ENCODE peak calls at places on chromosomes 13 and 19, in nine cellular contexts. P is upper lobe of left lung, Q is heart left ventricle, I is transverse colon, S is testis, A is A549, Z is esophagus squamous epithelium, K is breast epithelium, B is IMR-90. C is an unnamed sample.

GRCh38 chr13:25971499-25972145 is 80.2 kb downstream of the SHISA2 start:
- DNase-seq in P (no peak), Q (no peak), I (no peak), S (no peak), A (no peak), Z (no peak), K (no peak), B (no peak), C (no peak)

GRCh38 chr13:99660101-99660500 is 158.8 kb downstream of the TM9SF2 start:
- DNase-seq in P (no peak), Q (no peak), I (no peak), S (no peak), A (no peak), Z (no peak), K (no peak), B (no peak), C (no peak)

GRCh38 chr13:45306966-45307365 is 34.0 kb downstream of the TPT1 start:
- DNase-seq in P (no peak), Q (no peak), I (no peak), S (no peak), A (no peak), Z (no peak), K (no peak), B (no peak), C (no peak)

GRCh38 chr19:10686661-10687517 is 14.3 kb upstream of the QTRT1 start:
- DNase-seq in P (no peak), Q (peak; percentile 73), I (no peak), S (peak; percentile 54), A (no peak), Z (no peak), K (no peak), B (peak; percentile 28), C (no peak)

GRCh38 chr13:79799049-79799448 is 318.1 kb downstream of the NDFIP2 start:
- DNase-seq in P (no peak), Q (no peak), I (no peak), S (no peak), A (no peak), Z (no peak), K (no peak), B (no peak), C (no peak)

GRCh38 chr13:103430368-103430767 is 364.2 kb upstream of the SLC10A2 start:
- DNase-seq in P (no peak), Q (no peak), I (no peak), S (no peak), A (no peak), Z (no peak), K (no peak), B (no peak), C (no peak)

GRCh38 chr13:83168575-83168974 is 713.7 kb downstream of the SLITRK1 start:
- DNase-seq in P (no peak), Q (no peak), I (no peak), S (no peak), A (no peak), Z (no peak), K (no peak), B (peak; percentile 3), C (no peak)

GRCh38 chr13:21670006-21670882 is 629 bp upstream of the FGF9 start:
- DNase-seq in P (peak; percentile 50), Q (peak; percentile 84), I (peak; percentile 66), S (peak; percentile 49), A (peak; percentile 21), Z (no peak), K (no peak), B (peak; percentile 48), C (peak; percentile 74)

GRCh38 chr13:84265365-84265764 is 383.1 kb upstream of the SLITRK1 start:
- DNase-seq in P (no peak), Q (no peak), I (no peak), S (no peak), A (no peak), Z (no peak), K (no peak), B (no peak), C (no peak)
- TF ChIP-seq POLR2A in P (no peak), Q (no peak), I (no peak), S (no peak), A (no peak), Z (no peak), K (no peak), B (no peak), C (no peak)

GRCh38 chr19:55654323-55654832 is 457 bp upstream of the U2AF2 start:
- DNase-seq in P (peak; percentile 99), Q (peak; percentile 99), I (peak; percentile 99), S (peak; percentile 100), A (peak; percentile 90), Z (peak; percentile 96), K (peak; percentile 99), B (peak; percentile 99), C (peak; percentile 99)

GRCh38 chr19:55655648-55656040 is 809 bp downstream of the U2AF2 start:
- DNase-seq in P (no peak), Q (no peak), I (no peak), S (no peak), A (no peak), Z (no peak), K (no peak), B (no peak), C (no peak)

GRCh38 chr19:55654833-55655647 is at the start of gene U2AF2:
- DNase-seq in P (peak; percentile 95), Q (peak; percentile 99), I (peak; percentile 97), S (peak; percentile 97), A (peak; percentile 85), Z (peak; percentile 65), K (peak; percentile 97), B (peak; percentile 89), C (peak; percentile 95)

GRCh38 chr19:55652311-55653078 is 2.3 kb upstream of the U2AF2 start:
- DNase-seq in P (no peak), Q (peak; percentile 72), I (no peak), S (no peak), A (no peak), Z (no peak), K (no peak), B (no peak), C (no peak)

DNA sequence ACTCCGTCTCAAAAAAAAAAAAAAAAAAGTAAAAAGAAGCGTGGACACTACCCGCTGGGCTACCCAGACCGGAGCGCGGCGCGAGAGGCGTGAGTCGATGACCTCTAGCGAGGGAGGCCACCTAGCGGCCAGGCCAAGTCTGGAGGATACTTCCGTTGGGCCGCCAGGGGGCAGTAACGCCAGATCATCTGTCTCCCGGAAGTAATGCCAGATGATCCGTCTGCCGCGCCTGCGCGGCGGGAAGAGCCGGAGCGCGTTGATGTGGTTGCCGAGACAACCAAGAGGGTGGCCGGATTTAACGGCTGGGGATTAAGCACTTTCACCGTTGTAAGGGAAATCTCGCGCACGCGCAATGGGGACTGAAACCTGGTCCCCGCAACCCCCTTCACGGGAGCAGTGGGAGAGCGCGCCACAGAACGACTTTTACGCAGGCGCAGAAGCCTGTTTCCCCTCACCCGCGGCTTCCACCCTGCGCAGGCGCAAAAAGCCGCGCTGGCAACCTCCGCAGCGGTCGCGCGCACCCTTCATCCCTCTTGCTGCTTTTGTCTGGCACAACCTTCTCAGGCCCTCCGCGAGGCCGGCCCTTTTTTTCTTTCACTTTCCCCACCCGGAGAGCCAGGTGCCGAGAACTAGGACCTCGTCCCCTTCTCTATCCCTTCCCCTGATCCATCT is 1.0 kb upstream of the U2AF2 start:
- DNase-seq in P (peak; percentile 98), Q (peak; percentile 99), I (peak; percentile 99), S (peak; percentile 97), A (peak; percentile 98), Z (peak; percentile 89), K (peak; percentile 96), B (peak; percentile 99), C (peak; percentile 98)
- TF ChIP-seq POLR2A in P (peak; percentile 63), Q (no peak), I (peak; percentile 92), S (peak; percentile 18), A (peak; percentile 86), Z (peak; percentile 82), K (peak; percentile 96), B (peak; percentile 70), C (peak; percentile 85)

DNA sequence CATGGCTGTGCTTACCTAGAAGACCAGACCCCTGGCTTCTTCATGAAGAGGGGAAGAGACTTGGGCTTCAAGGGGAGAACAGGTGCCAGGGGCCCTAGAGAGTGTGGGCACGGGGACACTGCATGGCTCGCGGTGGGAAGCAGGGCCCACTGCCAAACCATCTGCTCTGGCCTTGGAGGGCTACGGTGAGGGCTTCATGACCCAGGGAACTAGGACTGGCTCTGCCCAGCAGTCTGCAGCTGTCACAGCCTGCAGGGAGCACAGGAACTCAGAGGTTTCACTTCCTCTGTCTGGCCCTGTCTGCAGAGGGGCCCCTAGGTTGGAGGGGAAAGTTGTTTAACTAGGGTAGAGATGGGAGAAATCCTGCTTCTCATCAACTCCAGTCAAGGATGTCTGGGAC is 4.3 kb downstream of the ERCC1 start:
- DNase-seq in P (peak; percentile 41), Q (peak; percentile 61), I (peak; percentile 61), S (no peak), A (no peak), Z (no peak), K (no peak), B (no peak), C (no peak)
- TF ChIP-seq POLR2A in P (no peak), Q (no peak), I (no peak), S (no peak), A (no peak), Z (no peak), K (no peak), B (no peak), C (no peak)

GRCh38 chr19:40147693-40148347 is 43.4 kb upstream of the MAP3K10 start:
- DNase-seq in P (no peak), Q (no peak), I (peak; percentile 11), S (no peak), A (no peak), Z (no peak), K (no peak), B (peak; percentile 77), C (no peak)
- TF ChIP-seq POLR2A in P (no peak), Q (no peak), I (no peak), S (no peak), A (no peak), Z (no peak), K (no peak), B (no peak), C (no peak)

GRCh38 chr13:24013189-24013588 is 115.9 kb upstream of the C1QTNF9B start:
- DNase-seq in P (no peak), Q (no peak), I (no peak), S (no peak), A (no peak), Z (no peak), K (no peak), B (no peak), C (no peak)
- TF ChIP-seq POLR2A in P (no peak), Q (no peak), I (no peak), S (no peak), A (no peak), Z (no peak), K (no peak), B (no peak), C (no peak)

DNA sequence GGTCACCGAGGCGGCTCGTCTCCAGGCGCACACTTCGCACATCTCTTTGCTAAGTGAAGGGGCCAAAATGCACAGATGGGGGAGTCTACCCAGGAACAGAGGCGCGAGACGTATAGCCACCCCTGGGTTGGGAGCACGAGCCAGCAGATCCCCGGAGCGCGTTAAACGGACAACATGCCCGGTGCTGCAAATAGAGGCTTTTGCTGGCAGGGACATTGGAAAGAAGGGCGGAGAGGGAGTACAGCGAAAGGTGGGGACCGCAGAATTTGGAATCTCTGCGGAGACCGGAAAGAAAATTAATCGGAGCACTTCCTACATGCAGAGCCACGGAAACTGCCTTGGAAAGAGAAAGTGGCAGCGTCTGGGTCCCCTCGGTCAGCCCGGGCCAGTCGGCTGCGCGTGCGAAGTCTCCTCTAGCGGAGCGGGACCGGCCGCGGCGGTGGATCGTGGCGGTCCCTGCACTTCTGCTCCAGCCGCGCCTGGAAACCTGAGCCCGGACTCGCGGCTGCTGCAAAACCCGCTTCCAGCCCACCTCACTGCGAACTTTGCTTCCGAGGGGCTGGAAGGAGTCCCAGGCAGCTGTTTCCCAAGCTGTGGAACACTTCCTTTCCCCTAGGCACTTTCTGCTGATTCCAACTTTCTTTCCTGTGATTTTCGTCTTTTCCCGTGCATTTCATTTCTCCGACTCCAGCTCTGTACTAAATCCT is 791 bp upstream of the PCDH9 start:
- DNase-seq in P (peak; percentile 54), Q (peak; percentile 79), I (peak; percentile 39), S (peak; percentile 75), A (peak; percentile 31), Z (no peak), K (peak; percentile 58), B (peak; percentile 64), C (peak; percentile 68)
- TF ChIP-seq POLR2A in P (no peak), Q (no peak), I (no peak), S (no peak), A (no peak), Z (no peak), K (no peak), B (no peak), C (no peak)